ENCODE peak calls at places on chromosomes 16 and 17, in four cellular contexts. K is CD8-positive, alpha-beta memory T cell; Y is CD8-positive, alpha-beta T cell; S is fibroblast of lung. Z is an unnamed sample.

GRCh38 chr17:45782889-45783592 is 1.1 kb upstream of the CRHR1 start:
- DNase-seq in S (no peak), Y (no peak), K (no peak), Z (no peak)

GRCh38 chr17:42675984-42676423 is 790 bp downstream of the PLEKHH3 start:
- DNase-seq in K (no peak), S (peak; percentile 66), Y (no peak), Z (no peak)

GRCh38 chr17:68613739-68614298 is 12.7 kb upstream of the FAM20A start:
- DNase-seq in K (no peak), S (no peak), Y (no peak), Z (peak; percentile 84)

GRCh38 chr17:62163847-62164246 is 98.8 kb upstream of the MED13 start:
- DNase-seq in S (no peak), K (no peak), Y (no peak), Z (no peak)

GRCh38 chr17:42775534-42776098 is 2.4 kb downstream of the VPS25 start:
- DNase-seq in S (peak; percentile 95), K (no peak), Y (no peak), Z (no peak)

GRCh38 chr16:50281391-50282009 is 15.1 kb downstream of the ADCY7 start:
- DNase-seq in Y (peak; percentile 12), S (no peak), K (no peak), Z (no peak)

GRCh38 chr17:41571561-41572434 is at the start of gene KRT9:
- DNase-seq in K (no peak), S (no peak), Y (no peak), Z (no peak)

GRCh38 chr16:15907863-15908478 is 19.6 kb upstream of the CEP20 start:
- DNase-seq in S (peak; percentile 30), Y (peak; percentile 35), K (peak; percentile 4), Z (peak; percentile 74)

GRCh38 chr16:14057878-14058382 is 13.2 kb upstream of the MRTFB start:
- DNase-seq in Y (no peak), K (no peak), S (peak; percentile 75), Z (no peak)

GRCh38 chr16:24748242-24748641 is 18.8 kb downstream of the TNRC6A start:
- DNase-seq in Y (no peak), K (no peak), S (peak; percentile 96), Z (no peak)

GRCh38 chr16:81711609-81712329 is 67.3 kb upstream of the PLCG2 start:
- DNase-seq in K (no peak), Y (no peak), S (peak; percentile 96), Z (no peak)

GRCh38 chr16:89624775-89625761 is 11.6 kb downstream of the DPEP1 start:
- DNase-seq in Y (no peak), K (no peak), S (no peak), Z (no peak)

GRCh38 chr17:5819396-5819795 is 235.1 kb upstream of the NLRP1 start:
- DNase-seq in K (no peak), S (peak; percentile 20), Y (no peak), Z (no peak)

GRCh38 chr17:48429156-48429555 is 858 bp downstream of the SKAP1 start:
- DNase-seq in K (no peak), Y (peak; percentile 55), S (no peak), Z (no peak)

GRCh38 chr17:46139365-46140210 is 53.6 kb downstream of the KANSL1 start:
- DNase-seq in K (no peak), Y (no peak), S (no peak), Z (no peak)

GRCh38 chr17:47993031-47993546 is 22.2 kb downstream of the CDK5RAP3 start:
- DNase-seq in S (no peak), K (no peak), Y (no peak), Z (no peak)

GRCh38 chr17:36846410-36847292 is 90.6 kb upstream of the LHX1 start:
- DNase-seq in Y (no peak), S (no peak), K (no peak), Z (no peak)

GRCh38 chr16:57618306-57619132 is 9.9 kb upstream of the ADGRG1 start:
- DNase-seq in S (no peak), Y (no peak), K (no peak), Z (no peak)

GRCh38 chr17:73900516-73900915 is 256.3 kb upstream of the SDK2 start:
- DNase-seq in S (no peak), Y (no peak), K (no peak), Z (no peak)

GRCh38 chr17:80446645-80447405 is 29.6 kb downstream of the NPTX1 start:
- DNase-seq in K (no peak), Y (no peak), S (peak; percentile 9), Z (no peak)

GRCh38 chr16:19344224-19344801 is 58.8 kb downstream of the CLEC19A start:
- DNase-seq in Y (no peak), S (no peak), K (no peak), Z (no peak)

GRCh38 chr17:21539146-21539545 is 153.2 kb upstream of the KCNJ18 start:
- DNase-seq in S (peak; percentile 20), K (no peak), Y (no peak), Z (no peak)

GRCh38 chr16:19102187-19102872 is 11.4 kb upstream of the ITPRIPL2 start:
- DNase-seq in S (no peak), Y (no peak), K (no peak), Z (no peak)

GRCh38 chr17:13888043-13888442 is 181.3 kb upstream of the COX10 start:
- DNase-seq in Y (no peak), S (peak; percentile 39), K (no peak), Z (no peak)

GRCh38 chr17:13884347-13884746 is 185.0 kb upstream of the COX10 start:
- DNase-seq in Y (no peak), K (no peak), S (no peak), Z (no peak)

GRCh38 chr17:13885550-13885949 is 183.8 kb upstream of the COX10 start:
- DNase-seq in S (no peak), Y (no peak), K (no peak), Z (no peak)

GRCh38 chr17:13883659-13884058 is 185.6 kb upstream of the COX10 start:
- DNase-seq in S (no peak), K (no peak), Y (no peak), Z (no peak)

GRCh38 chr17:13885953-13886889 is 183.1 kb upstream of the COX10 start:
- DNase-seq in Y (no peak), K (no peak), S (peak; percentile 24), Z (no peak)
- H3K27ac ChIP-seq in Y (no peak overlapping the region), K (no peak overlapping the region), S (no peak overlapping the region), Z (no peak overlapping the region)

GRCh38 chr16:56107944-56108583 is 83.2 kb upstream of the GNAO1 start:
- DNase-seq in Y (no peak), S (no peak), K (no peak), Z (no peak)

GRCh38 chr16:56109205-56109604 is 82.1 kb upstream of the GNAO1 start:
- DNase-seq in S (no peak), Y (no peak), K (no peak), Z (no peak)

GRCh38 chr16:56113223-56113622 is 78.1 kb upstream of the GNAO1 start:
- DNase-seq in S (no peak), K (no peak), Y (no peak), Z (no peak)

GRCh38 chr16:56108724-56109123 is 82.6 kb upstream of the GNAO1 start:
- DNase-seq in Y (no peak), K (no peak), S (no peak), Z (no peak)

DNA sequence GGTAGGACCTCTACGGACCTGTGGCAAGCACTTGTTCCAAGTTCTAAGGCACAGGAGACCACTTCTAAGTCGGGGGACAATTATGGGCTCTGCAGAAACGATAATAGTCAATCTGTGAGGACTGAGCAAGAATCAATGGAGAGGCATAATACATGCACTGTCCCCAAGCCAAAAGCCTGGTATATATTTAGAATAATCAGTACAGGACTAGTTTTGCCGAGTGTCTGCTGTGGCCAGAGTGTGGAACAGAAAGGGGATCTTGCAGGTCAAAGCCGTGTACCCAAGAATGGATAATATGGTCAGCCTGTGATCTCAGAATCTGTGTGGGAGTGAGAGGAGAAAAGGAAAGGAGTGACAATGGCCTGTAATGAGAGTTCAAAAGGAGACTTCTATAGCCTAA is 80.2 kb upstream of the GNAO1 start:
- DNase-seq in K (no peak), S (no peak), Y (no peak), Z (no peak)
- H3K4me3 ChIP-seq in K (no peak overlapping the region), S (no peak overlapping the region), Y (no peak overlapping the region), Z (no peak overlapping the region)

GRCh38 chr17:50186661-50187402 is 14.6 kb downstream of the COL1A1 start:
- DNase-seq in Y (peak; percentile 4), S (peak; percentile 80), K (no peak), Z (no peak)

GRCh38 chr17:50187741-50188520 is 13.5 kb downstream of the COL1A1 start:
- DNase-seq in K (no peak), Y (peak; percentile 6), S (peak; percentile 78), Z (no peak)

GRCh38 chr17:50185724-50186545 is 15.5 kb downstream of the COL1A1 start:
- DNase-seq in S (peak; percentile 71), K (no peak), Y (peak; percentile 5), Z (no peak)

GRCh38 chr17:50188521-50189395 is 12.7 kb downstream of the COL1A1 start:
- DNase-seq in Y (peak; percentile 12), K (no peak), S (peak; percentile 74), Z (no peak)

DNA sequence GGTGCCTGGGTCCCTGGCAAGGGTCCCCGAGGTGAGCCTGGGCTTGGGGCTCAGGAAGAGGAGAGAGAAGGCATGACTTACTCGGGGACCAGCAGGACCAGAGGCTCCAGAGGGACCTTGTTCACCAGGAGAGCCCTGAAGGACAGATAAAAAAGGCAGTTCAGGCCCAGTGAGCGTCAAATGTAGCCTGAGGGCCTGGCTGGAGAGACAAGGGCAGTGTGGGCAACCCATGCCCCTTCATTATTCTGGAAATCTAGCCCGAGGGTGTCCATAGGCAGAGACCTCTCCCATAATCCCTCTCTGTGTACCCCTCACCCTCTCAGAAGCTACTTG is 14.1 kb downstream of the COL1A1 start:
- DNase-seq in S (peak; percentile 77), K (no peak), Y (peak; percentile 6), Z (no peak)
- H3K27ac ChIP-seq in S (peak overlapping the region; percentile 45), K (no peak overlapping the region), Y (no peak overlapping the region), Z (no peak overlapping the region)

GRCh38 chr16:74731853-74732477 is 31.3 kb upstream of the MLKL start:
- DNase-seq in Y (no peak), K (no peak), S (no peak), Z (no peak)

GRCh38 chr16:74726736-74727135 is 26.1 kb upstream of the MLKL start:
- DNase-seq in Y (no peak), K (no peak), S (no peak), Z (peak; percentile 70)

GRCh38 chr16:74727903-74728302 is 27.2 kb upstream of the MLKL start:
- DNase-seq in K (no peak), S (no peak), Y (no peak), Z (no peak)

GRCh38 chr16:74732951-74733350 is 32.3 kb upstream of the MLKL start:
- DNase-seq in S (no peak), Y (no peak), K (no peak), Z (no peak)

GRCh38 chr16:74730049-74730683 is 29.5 kb upstream of the MLKL start:
- DNase-seq in S (peak; percentile 5), K (no peak), Y (no peak), Z (no peak)
- H3K4me3 ChIP-seq in S (no peak overlapping the region), K (no peak overlapping the region), Y (no peak overlapping the region), Z (no peak overlapping the region)

GRCh38 chr17:7015587-7016020 is 3.2 kb downstream of the RNASEK start:
- DNase-seq in S (no peak), K (peak; percentile 41), Y (peak; percentile 39), Z (no peak)
- H3K27ac ChIP-seq in S (peak overlapping the region; percentile 87), K (peak overlapping the region; percentile 100), Y (peak overlapping the region; percentile 95), Z (no peak overlapping the region)